ENCODE peak calls at places on chromosomes 6 and 20, in ten cellular contexts. One of them, this sample, is unnamed.

GRCh38 chr6:38493929-38494547 is 145.7 kb downstream of the BTBD9 start:
- DNase-seq in PC-9: peak; percentile 56
- DNase-seq in HCT116: peak; percentile 57
- DNase-seq in PC-3: peak; percentile 90
- DNase-seq in H9: peak; percentile 70
- DNase-seq in osteoblast: peak; percentile 13
- DNase-seq in Karpas-422: peak; percentile 89
- DNase-seq in IMR-90: peak; percentile 81
- DNase-seq in MM.1S: peak; percentile 66
- DNase-seq in GM23248: peak; percentile 53
- DNase-seq in this sample: peak; percentile 32

GRCh38 chr20:16803965-16804792 is 56.0 kb downstream of the OTOR start:
- DNase-seq in PC-9: no peak
- DNase-seq in HCT116: peak; percentile 21
- DNase-seq in PC-3: peak; percentile 77
- DNase-seq in H9: peak; percentile 67
- DNase-seq in osteoblast: peak; percentile 64
- DNase-seq in Karpas-422: peak; percentile 83
- DNase-seq in IMR-90: peak; percentile 48
- DNase-seq in MM.1S: peak; percentile 52
- DNase-seq in GM23248: peak; percentile 77
- DNase-seq in this sample: peak; percentile 11

GRCh38 chr6:30097902-30098606 is 14.8 kb downstream of the TRIM31 start:
- DNase-seq in PC-9: peak; percentile 79
- DNase-seq in HCT116: no peak
- DNase-seq in PC-3: no peak
- DNase-seq in H9: no peak
- DNase-seq in osteoblast: no peak
- DNase-seq in Karpas-422: peak; percentile 50
- DNase-seq in IMR-90: no peak
- DNase-seq in MM.1S: no peak
- DNase-seq in GM23248: no peak
- DNase-seq in this sample: no peak

GRCh38 chr6:34391023-34391485 is 1.4 kb downstream of the NUDT3 start:
- DNase-seq in PC-9: peak; percentile 75
- DNase-seq in HCT116: no peak
- DNase-seq in PC-3: peak; percentile 51
- DNase-seq in H9: no peak
- DNase-seq in osteoblast: peak; percentile 82
- DNase-seq in Karpas-422: peak; percentile 75
- DNase-seq in IMR-90: peak; percentile 71
- DNase-seq in MM.1S: no peak
- DNase-seq in GM23248: peak; percentile 83
- DNase-seq in this sample: peak; percentile 67

GRCh38 chr20:22213271-22213670 is 371.1 kb downstream of the FOXA2 start:
- DNase-seq in PC-9: no peak
- DNase-seq in HCT116: no peak
- DNase-seq in PC-3: no peak
- DNase-seq in H9: no peak
- DNase-seq in osteoblast: no peak
- DNase-seq in Karpas-422: no peak
- DNase-seq in IMR-90: no peak
- DNase-seq in MM.1S: no peak
- DNase-seq in GM23248: no peak
- DNase-seq in this sample: no peak

GRCh38 chr6:42704251-42704936 is 18.0 kb downstream of the PRPH2 start:
- DNase-seq in PC-9: no peak
- DNase-seq in HCT116: no peak
- DNase-seq in PC-3: no peak
- DNase-seq in H9: peak; percentile 71
- DNase-seq in osteoblast: peak; percentile 78
- DNase-seq in Karpas-422: no peak
- DNase-seq in IMR-90: no peak
- DNase-seq in MM.1S: no peak
- DNase-seq in GM23248: no peak
- DNase-seq in this sample: no peak

GRCh38 chr6:116572162-116572561 is 858 bp downstream of the RWDD1 start:
- DNase-seq in PC-9: no peak
- DNase-seq in HCT116: no peak
- DNase-seq in PC-3: no peak
- DNase-seq in H9: no peak
- DNase-seq in osteoblast: peak; percentile 67
- DNase-seq in Karpas-422: peak; percentile 73
- DNase-seq in IMR-90: peak; percentile 55
- DNase-seq in MM.1S: peak; percentile 29
- DNase-seq in GM23248: peak; percentile 75
- DNase-seq in this sample: peak; percentile 23

GRCh38 chr6:11459002-11459658 is 78.4 kb upstream of the TMEM170B start:
- DNase-seq in PC-9: no peak
- DNase-seq in HCT116: no peak
- DNase-seq in PC-3: no peak
- DNase-seq in H9: no peak
- DNase-seq in osteoblast: no peak
- DNase-seq in Karpas-422: peak; percentile 83
- DNase-seq in IMR-90: no peak
- DNase-seq in MM.1S: no peak
- DNase-seq in GM23248: no peak
- DNase-seq in this sample: no peak

GRCh38 chr6:148520109-148520841 is 177.6 kb downstream of the SASH1 start:
- DNase-seq in PC-9: no peak
- DNase-seq in HCT116: no peak
- DNase-seq in PC-3: no peak
- DNase-seq in H9: no peak
- DNase-seq in osteoblast: no peak
- DNase-seq in Karpas-422: peak; percentile 96
- DNase-seq in IMR-90: no peak
- DNase-seq in MM.1S: no peak
- DNase-seq in GM23248: peak; percentile 51
- DNase-seq in this sample: no peak

GRCh38 chr20:31710423-31711250 is 12.0 kb downstream of the BCL2L1 start:
- DNase-seq in PC-9: peak; percentile 71
- DNase-seq in HCT116: no peak
- DNase-seq in PC-3: peak; percentile 47
- DNase-seq in H9: no peak
- DNase-seq in osteoblast: no peak
- DNase-seq in Karpas-422: no peak
- DNase-seq in IMR-90: no peak
- DNase-seq in MM.1S: peak; percentile 81
- DNase-seq in GM23248: no peak
- DNase-seq in this sample: no peak

GRCh38 chr20:33772439-33772838 is 38.7 kb upstream of the CHMP4B start:
- DNase-seq in PC-9: no peak
- DNase-seq in HCT116: no peak
- DNase-seq in PC-3: no peak
- DNase-seq in H9: no peak
- DNase-seq in osteoblast: no peak
- DNase-seq in Karpas-422: no peak
- DNase-seq in IMR-90: no peak
- DNase-seq in MM.1S: no peak
- DNase-seq in GM23248: no peak
- DNase-seq in this sample: no peak

GRCh38 chr6:3388786-3389185 is 68.1 kb downstream of the SLC22A23 start:
- DNase-seq in PC-9: no peak
- DNase-seq in HCT116: no peak
- DNase-seq in PC-3: no peak
- DNase-seq in H9: no peak
- DNase-seq in osteoblast: no peak
- DNase-seq in Karpas-422: no peak
- DNase-seq in IMR-90: no peak
- DNase-seq in MM.1S: no peak
- DNase-seq in GM23248: no peak
- DNase-seq in this sample: no peak

GRCh38 chr20:4973330-4974097 is 27.8 kb downstream of the SLC23A2 start:
- DNase-seq in PC-9: no peak
- DNase-seq in HCT116: no peak
- DNase-seq in PC-3: no peak
- DNase-seq in H9: no peak
- DNase-seq in osteoblast: peak; percentile 88
- DNase-seq in Karpas-422: no peak
- DNase-seq in IMR-90: peak; percentile 90
- DNase-seq in MM.1S: peak; percentile 76
- DNase-seq in GM23248: peak; percentile 85
- DNase-seq in this sample: peak; percentile 85

GRCh38 chr20:62122659-62123449 is 579 bp downstream of the LSM14B start:
- DNase-seq in PC-9: no peak
- DNase-seq in HCT116: no peak
- DNase-seq in PC-3: peak; percentile 50
- DNase-seq in H9: no peak
- DNase-seq in osteoblast: peak; percentile 89
- DNase-seq in Karpas-422: peak; percentile 74
- DNase-seq in IMR-90: no peak
- DNase-seq in MM.1S: peak; percentile 58
- DNase-seq in GM23248: peak; percentile 69
- DNase-seq in this sample: no peak
- H4K20me1 ChIP-seq in PC-9: peaks cover 25% of the 10 kb centered on the region
- H4K20me1 ChIP-seq in HCT116: no peaks in the 10 kb centered on the region
- H4K20me1 ChIP-seq in PC-3: peaks cover 13% of the 10 kb centered on the region
- H4K20me1 ChIP-seq in H9: peaks cover 3% of the 10 kb centered on the region
- H4K20me1 ChIP-seq in osteoblast: peaks cover 29% of the 10 kb centered on the region
- H4K20me1 ChIP-seq in Karpas-422: peaks cover 16% of the 10 kb centered on the region
- H4K20me1 ChIP-seq in IMR-90: peaks cover 30% of the 10 kb centered on the region
- H4K20me1 ChIP-seq in MM.1S: peaks cover 10% of the 10 kb centered on the region
- H4K20me1 ChIP-seq in GM23248: peaks cover 12% of the 10 kb centered on the region
- H4K20me1 ChIP-seq in this sample: peaks cover 47% of the 10 kb centered on the region

GRCh38 chr20:35654415-35654814 is 10.3 kb downstream of the CPNE1 start:
- DNase-seq in PC-9: no peak
- DNase-seq in HCT116: no peak
- DNase-seq in PC-3: no peak
- DNase-seq in H9: no peak
- DNase-seq in osteoblast: no peak
- DNase-seq in Karpas-422: no peak
- DNase-seq in IMR-90: no peak
- DNase-seq in MM.1S: no peak
- DNase-seq in GM23248: no peak
- DNase-seq in this sample: no peak

GRCh38 chr20:35652641-35653429 is 11.9 kb downstream of the CPNE1 start:
- DNase-seq in PC-9: no peak
- DNase-seq in HCT116: no peak
- DNase-seq in PC-3: no peak
- DNase-seq in H9: no peak
- DNase-seq in osteoblast: no peak
- DNase-seq in Karpas-422: no peak
- DNase-seq in IMR-90: no peak
- DNase-seq in MM.1S: no peak
- DNase-seq in GM23248: no peak
- DNase-seq in this sample: no peak

GRCh38 chr20:35653893-35654292 is 10.8 kb downstream of the CPNE1 start:
- DNase-seq in PC-9: no peak
- DNase-seq in HCT116: no peak
- DNase-seq in PC-3: no peak
- DNase-seq in H9: no peak
- DNase-seq in osteoblast: peak; percentile 21
- DNase-seq in Karpas-422: no peak
- DNase-seq in IMR-90: no peak
- DNase-seq in MM.1S: no peak
- DNase-seq in GM23248: no peak
- DNase-seq in this sample: no peak

GRCh38 chr20:35650632-35651031 is 14.1 kb downstream of the CPNE1 start:
- DNase-seq in PC-9: no peak
- DNase-seq in HCT116: no peak
- DNase-seq in PC-3: no peak
- DNase-seq in H9: no peak
- DNase-seq in osteoblast: no peak
- DNase-seq in Karpas-422: no peak
- DNase-seq in IMR-90: no peak
- DNase-seq in MM.1S: no peak
- DNase-seq in GM23248: no peak
- DNase-seq in this sample: no peak

DNA sequence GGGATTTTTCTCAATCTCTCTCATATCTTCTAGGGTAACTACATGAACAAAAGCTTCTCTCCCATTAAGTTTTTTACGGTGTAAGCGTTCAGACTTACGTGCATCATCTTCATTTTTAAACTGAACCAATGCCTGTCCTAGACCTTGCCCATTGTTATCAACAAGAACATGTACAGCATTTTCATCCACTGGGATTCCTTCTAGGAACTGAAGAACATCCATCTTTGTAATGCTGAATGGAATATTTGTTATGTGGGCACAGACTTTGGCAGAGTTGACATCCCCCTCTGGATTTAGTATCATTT is 11.3 kb downstream of the CPNE1 start:
- DNase-seq in PC-9: no peak
- DNase-seq in HCT116: no peak
- DNase-seq in PC-3: no peak
- DNase-seq in H9: no peak
- DNase-seq in osteoblast: no peak
- DNase-seq in Karpas-422: no peak
- DNase-seq in IMR-90: no peak
- DNase-seq in MM.1S: no peak
- DNase-seq in GM23248: no peak
- DNase-seq in this sample: no peak
- H4K20me1 ChIP-seq in PC-9: peaks cover 93% of the 10 kb centered on the region
- H4K20me1 ChIP-seq in HCT116: peaks cover 76% of the 10 kb centered on the region
- H4K20me1 ChIP-seq in PC-3: peaks cover 76% of the 10 kb centered on the region
- H4K20me1 ChIP-seq in H9: peaks cover 4% of the 10 kb centered on the region
- H4K20me1 ChIP-seq in osteoblast: peaks cover 88% of the 10 kb centered on the region
- H4K20me1 ChIP-seq in Karpas-422: peaks cover 50% of the 10 kb centered on the region
- H4K20me1 ChIP-seq in IMR-90: peaks cover 91% of the 10 kb centered on the region
- H4K20me1 ChIP-seq in MM.1S: peaks cover 49% of the 10 kb centered on the region
- H4K20me1 ChIP-seq in GM23248: peaks cover 41% of the 10 kb centered on the region
- H4K20me1 ChIP-seq in this sample: peaks cover 97% of the 10 kb centered on the region

GRCh38 chr6:36313628-36313895 is 23.1 kb downstream of the BNIP5 start:
- DNase-seq in PC-9: no peak
- DNase-seq in HCT116: no peak
- DNase-seq in PC-3: no peak
- DNase-seq in H9: no peak
- DNase-seq in osteoblast: no peak
- DNase-seq in Karpas-422: no peak
- DNase-seq in IMR-90: no peak
- DNase-seq in MM.1S: no peak
- DNase-seq in GM23248: no peak
- DNase-seq in this sample: no peak
- H4K20me1 ChIP-seq in PC-9: no peaks in the 10 kb centered on the region
- H4K20me1 ChIP-seq in HCT116: no peaks in the 10 kb centered on the region
- H4K20me1 ChIP-seq in PC-3: no peaks in the 10 kb centered on the region
- H4K20me1 ChIP-seq in H9: no peaks in the 10 kb centered on the region
- H4K20me1 ChIP-seq in osteoblast: no peaks in the 10 kb centered on the region
- H4K20me1 ChIP-seq in Karpas-422: no peaks in the 10 kb centered on the region
- H4K20me1 ChIP-seq in IMR-90: no peaks in the 10 kb centered on the region
- H4K20me1 ChIP-seq in MM.1S: no peaks in the 10 kb centered on the region
- H4K20me1 ChIP-seq in GM23248: no peaks in the 10 kb centered on the region
- H4K20me1 ChIP-seq in this sample: no peaks in the 10 kb centered on the region

GRCh38 chr6:24778878-24779277 is 4.1 kb downstream of the GMNN start:
- DNase-seq in PC-9: no peak
- DNase-seq in HCT116: no peak
- DNase-seq in PC-3: no peak
- DNase-seq in H9: no peak
- DNase-seq in osteoblast: no peak
- DNase-seq in Karpas-422: no peak
- DNase-seq in IMR-90: no peak
- DNase-seq in MM.1S: no peak
- DNase-seq in GM23248: no peak
- DNase-seq in this sample: no peak
- H4K20me1 ChIP-seq in PC-9: no peaks in the 10 kb centered on the region
- H4K20me1 ChIP-seq in HCT116: peaks cover 16% of the 10 kb centered on the region
- H4K20me1 ChIP-seq in PC-3: peaks cover 41% of the 10 kb centered on the region
- H4K20me1 ChIP-seq in H9: no peaks in the 10 kb centered on the region
- H4K20me1 ChIP-seq in osteoblast: no peaks in the 10 kb centered on the region
- H4K20me1 ChIP-seq in Karpas-422: peaks cover 9% of the 10 kb centered on the region
- H4K20me1 ChIP-seq in IMR-90: peaks cover 11% of the 10 kb centered on the region
- H4K20me1 ChIP-seq in MM.1S: peaks cover 23% of the 10 kb centered on the region
- H4K20me1 ChIP-seq in GM23248: no peaks in the 10 kb centered on the region
- H4K20me1 ChIP-seq in this sample: peaks cover 3% of the 10 kb centered on the region

This sample was measured in astrocyte.